ENCODE peak calls at places on chromosomes 7 and 10, in eight cellular contexts. L is astrocyte of the spinal cord, C is PC-3, G is kidney epithelial cell, W is A549, U is right lobe of liver, Y is coronary artery, F is IMR-90. D is an unnamed sample.

GRCh38 chr7:135232720-135233119 is 918 bp upstream of the STRA8 start:
- DNase-seq in F (no peak), L (no peak), G (no peak), W (no peak), U (no peak), Y (no peak), C (no peak), D (no peak)

GRCh38 chr10:70967591-70968588 is 79.5 kb upstream of the PCBD1 start:
- DNase-seq in W (no peak), L (peak), G (no peak), U (no peak), C (peak), Y (no peak), F (peak), D (no peak)

GRCh38 chr10:132547421-132547861 is 9.9 kb downstream of the INPP5A start:
- DNase-seq in Y (no peak), L (no peak), C (no peak), G (no peak), F (no peak), W (no peak), U (no peak), D (no peak)

GRCh38 chr7:121530251-121531174 is 134.4 kb upstream of the FAM3C start:
- DNase-seq in G (peak), C (peak), U (no peak), W (peak), L (peak), F (peak), Y (no peak), D (peak)

GRCh38 chr10:44697096-44697495 is 214.0 kb upstream of the TMEM72 start:
- DNase-seq in L (peak), F (no peak), W (no peak), C (no peak), U (no peak), G (no peak), Y (no peak), D (no peak)

GRCh38 chr10:73907841-73908517 is 3.0 kb upstream of the PLAU start:
- DNase-seq in G (no peak), U (no peak), Y (no peak), L (peak), C (peak), F (peak), W (no peak), D (no peak)

GRCh38 chr7:47941136-47941844 is 7.0 kb downstream of the PKD1L1 start:
- DNase-seq in U (no peak), L (peak), Y (no peak), C (peak), F (peak), W (no peak), G (no peak), D (peak)

GRCh38 chr7:102993532-102994029 is 80.8 kb downstream of the LRRC17 start:
- DNase-seq in G (no peak), L (peak), C (no peak), W (no peak), Y (no peak), U (no peak), F (peak), D (peak)

GRCh38 chr7:120398284-120399000 is 125.5 kb downstream of the KCND2 start:
- DNase-seq in U (no peak), W (no peak), Y (no peak), C (no peak), L (no peak), F (no peak), G (no peak), D (no peak)

GRCh38 chr7:27083646-27084045 is 12.2 kb downstream of the HOXA1 start:
- DNase-seq in Y (no peak), F (no peak), C (no peak), G (no peak), U (no peak), W (no peak), L (no peak), D (no peak)

GRCh38 chr7:27091125-27091524 is 4.7 kb downstream of the HOXA1 start:
- DNase-seq in Y (no peak), W (no peak), U (no peak), F (no peak), L (no peak), C (no peak), G (no peak), D (no peak)

GRCh38 chr7:27092753-27093097 is 3.1 kb downstream of the HOXA1 start:
- DNase-seq in F (no peak), L (no peak), Y (no peak), C (no peak), G (no peak), W (no peak), U (no peak), D (no peak)

GRCh38 chr7:27091936-27092752 is 3.7 kb downstream of the HOXA1 start:
- DNase-seq in Y (no peak), C (no peak), U (no peak), G (no peak), L (no peak), F (no peak), W (no peak), D (no peak)

GRCh38 chr7:27088002-27088931 is 7.5 kb downstream of the HOXA1 start:
- DNase-seq in C (no peak), Y (no peak), G (no peak), W (no peak), F (no peak), U (no peak), L (no peak), D (no peak)
- H3K4me3 ChIP-seq in C (no peak), Y (peak), G (peak), W (no peak), F (no peak), U (no peak), L (no peak), D (no peak)

DNA sequence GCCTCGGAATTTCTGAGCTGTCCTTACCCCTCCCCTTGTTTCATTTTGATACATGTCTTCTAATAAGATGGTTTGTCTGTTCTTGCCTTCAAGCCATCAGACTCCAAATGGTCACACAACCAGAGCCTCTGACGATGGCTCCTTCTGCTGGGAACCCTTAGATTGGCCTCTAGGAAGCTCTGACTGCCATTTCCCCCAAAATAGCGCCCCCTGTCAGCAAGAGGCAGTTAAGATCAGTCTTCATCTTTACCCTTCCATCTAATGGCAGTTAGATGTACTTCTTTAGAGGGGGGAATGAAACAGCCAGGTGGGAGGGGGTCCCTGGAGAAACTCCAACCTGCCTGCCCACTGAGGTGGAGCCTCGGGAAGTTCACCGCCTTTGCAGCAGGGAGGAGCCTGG is 85.8 kb upstream of the GPR22 start:
- DNase-seq in U (no peak), Y (no peak), C (no peak), W (no peak), L (no peak), F (no peak), G (no peak), D (no peak)
- TF ChIP-seq CTCF in U (no peak), Y (no peak), C (peak), W (peak), L (peak), F (no peak), G (no peak), D (no peak)

DNA sequence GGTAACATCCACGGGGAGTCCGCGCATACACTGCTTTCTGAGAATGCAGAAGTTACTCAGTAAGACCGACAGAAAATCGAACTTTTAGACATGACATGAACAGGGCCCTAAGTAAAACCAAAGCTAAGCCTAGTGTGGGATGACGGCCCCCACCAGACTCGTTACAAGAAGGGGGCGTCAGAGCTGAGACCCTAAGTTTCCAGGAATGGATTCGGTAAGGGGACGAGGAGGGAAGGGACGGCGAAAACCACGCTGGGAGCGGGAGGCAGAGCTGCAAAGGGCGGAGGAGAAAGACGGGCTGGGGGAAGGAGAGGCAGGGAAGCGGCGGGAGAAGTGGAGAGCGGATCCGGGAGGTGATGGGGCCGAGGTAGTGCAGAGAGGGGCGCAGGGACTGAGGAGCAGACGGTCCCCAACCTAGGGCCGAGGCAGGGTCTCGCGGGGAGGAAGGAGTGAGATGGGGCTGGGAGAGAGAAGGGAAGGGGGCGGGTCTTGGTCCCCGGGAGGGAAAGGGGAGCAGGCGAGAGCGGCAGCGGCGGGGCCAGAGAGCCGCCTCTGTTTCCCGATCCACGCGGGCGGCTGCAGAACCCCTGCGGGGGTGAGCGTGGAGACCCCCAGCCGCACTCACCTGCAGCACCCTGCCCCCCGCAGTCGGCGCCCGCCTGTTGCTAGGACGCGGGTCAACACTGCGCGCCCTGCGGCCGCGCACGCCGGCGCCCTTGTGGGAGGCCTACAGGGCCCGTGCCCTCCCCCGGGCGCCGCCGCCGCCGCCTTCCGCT is 513 bp downstream of the ODAD2 start:
- DNase-seq in C (peak), F (peak), L (peak), W (no peak), Y (no peak), U (peak), G (no peak), D (no peak)
- H3K4me3 ChIP-seq in C (peak), F (peak), L (peak), W (peak), Y (peak), U (peak), G (peak), D (peak)

GRCh38 chr7:106112972-106113421 is 885 bp upstream of the SYPL1 start:
- DNase-seq in L (no peak), U (no peak), Y (no peak), F (no peak), G (no peak), C (no peak), W (no peak), D (no peak)

GRCh38 chr7:106110885-106111670 is 1.0 kb downstream of the SYPL1 start:
- DNase-seq in L (peak), W (no peak), F (no peak), Y (no peak), U (no peak), G (no peak), C (peak), D (no peak)

GRCh38 chr7:106111671-106112117 is 418 bp downstream of the SYPL1 start:
- DNase-seq in U (peak), C (peak), Y (peak), W (peak), G (no peak), F (no peak), L (peak), D (no peak)

GRCh38 chr7:106110238-106110560 is 1.9 kb downstream of the SYPL1 start:
- DNase-seq in U (no peak), L (peak), C (peak), G (no peak), F (no peak), Y (no peak), W (no peak), D (no peak)

DNA sequence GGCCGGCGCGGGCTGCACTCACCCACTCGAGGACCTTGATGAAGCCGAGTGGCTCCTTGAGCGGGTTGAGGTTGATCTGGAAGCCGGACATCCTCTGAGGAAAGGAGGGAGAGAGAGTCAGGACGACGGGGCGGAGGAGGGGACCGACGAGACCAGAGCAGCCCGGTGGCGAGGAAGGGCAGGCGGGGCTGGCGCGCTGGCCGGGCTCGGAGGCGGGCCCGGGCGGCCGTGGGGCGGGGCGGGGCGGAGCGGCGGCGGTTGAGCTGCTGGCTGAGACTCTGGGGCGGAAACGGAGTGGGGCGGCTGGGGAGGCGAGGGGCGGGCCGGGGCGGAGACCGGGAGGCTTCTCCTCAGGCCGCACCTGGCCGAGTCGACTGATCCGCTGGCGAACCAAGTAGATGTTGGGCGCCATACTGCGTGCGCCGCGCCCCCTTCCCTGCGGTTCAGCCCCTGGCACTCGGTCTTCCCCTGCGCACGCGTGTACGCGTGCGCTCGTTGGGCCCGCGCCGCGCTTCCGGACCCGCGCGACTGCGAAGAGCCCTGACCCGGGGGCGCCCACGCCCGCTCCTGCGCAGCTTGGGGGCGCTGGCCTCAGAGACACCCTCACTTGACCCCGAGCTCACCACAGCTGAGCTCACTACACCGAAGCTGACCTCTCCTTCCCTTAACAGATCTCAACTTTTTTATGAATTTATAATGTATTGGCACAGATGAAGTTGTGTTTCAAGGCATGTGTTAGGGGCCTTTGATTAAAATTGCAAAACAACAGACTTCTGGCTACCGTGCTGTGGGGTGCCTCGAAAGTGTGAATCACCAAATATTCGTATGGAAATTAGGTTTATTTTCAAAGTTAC is at the start of gene SYPL1:
- DNase-seq in C (peak), U (peak), W (peak), F (peak), L (peak), G (peak), Y (peak), D (peak)
- TF ChIP-seq CTCF in C (peak), U (no peak), W (no peak), F (no peak), L (no peak), G (no peak), Y (no peak), D (no peak)

GRCh38 chr10:93422121-93422520 is 60.0 kb downstream of the MYOF start:
- DNase-seq in W (no peak), Y (no peak), G (no peak), L (peak), F (peak), C (no peak), U (no peak), D (no peak)
- H3K4me3 ChIP-seq in W (no peak), Y (no peak), G (no peak), L (no peak), F (no peak), C (no peak), U (no peak), D (no peak)

GRCh38 chr7:93150200-93150835 is 2.1 kb upstream of the SAMD9L start:
- DNase-seq in W (no peak), L (peak), C (peak), G (no peak), U (no peak), F (peak), Y (no peak), D (peak)
- TF ChIP-seq CTCF in W (no peak), L (no peak), C (no peak), G (no peak), U (no peak), F (no peak), Y (no peak), D (peak)

DNA sequence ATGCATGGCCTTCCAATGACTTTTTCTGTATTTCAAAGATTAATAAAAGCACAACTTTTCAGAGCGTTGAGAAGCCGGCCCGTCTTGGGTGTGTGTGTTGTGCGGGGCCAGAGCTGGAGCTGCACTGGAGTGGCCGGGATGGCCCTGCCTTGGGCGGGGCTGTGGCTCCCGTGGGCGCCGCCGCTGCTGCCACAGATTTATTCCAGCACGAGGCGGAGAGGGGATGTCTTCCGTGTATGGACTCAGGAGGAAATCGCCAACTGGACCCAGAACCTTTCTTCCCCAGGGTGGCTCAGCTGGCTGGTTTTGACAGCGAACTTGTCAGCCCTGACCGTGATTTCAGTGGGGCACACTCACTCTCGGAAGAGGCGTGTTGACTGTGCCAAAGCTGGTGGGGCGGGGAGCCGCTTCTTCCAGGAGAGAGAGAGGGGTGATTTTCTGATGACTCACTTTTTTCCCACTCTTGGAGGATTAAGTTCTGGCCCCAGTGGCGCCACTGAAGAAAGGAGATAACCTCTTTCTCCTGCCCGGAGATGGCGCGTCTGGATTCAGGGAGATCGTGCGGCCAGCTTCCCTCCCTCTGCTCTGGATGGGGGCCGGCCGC is 72.4 kb downstream of the DNAJB6 start:
- DNase-seq in F (no peak), L (no peak), U (no peak), C (no peak), Y (no peak), G (no peak), W (no peak), D (no peak)
- H3K4me3 ChIP-seq in F (no peak), L (no peak), U (no peak), C (no peak), Y (no peak), G (no peak), W (no peak), D (no peak)

DNA sequence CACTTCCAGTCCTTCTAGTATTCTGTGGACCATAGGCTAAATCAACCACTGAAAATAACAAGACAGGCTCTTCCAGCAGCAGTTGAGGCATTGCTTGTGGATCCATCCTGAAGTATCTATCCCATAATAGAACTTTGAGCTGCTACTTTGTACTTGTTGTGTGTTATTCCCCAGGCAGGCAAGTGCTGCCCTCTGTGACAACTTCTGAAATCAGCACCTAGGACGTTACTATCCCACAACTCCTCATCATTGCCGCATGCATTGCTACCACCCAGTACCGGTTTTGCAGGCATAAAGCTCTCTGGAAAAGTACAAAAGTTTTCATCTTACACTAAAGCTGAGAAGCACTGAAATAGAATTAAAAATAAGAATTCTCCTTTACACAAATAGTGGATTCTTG is 145.3 kb downstream of the HTR7 start:
- DNase-seq in G (no peak), C (no peak), Y (no peak), F (no peak), U (no peak), L (no peak), W (no peak), D (no peak)
- TF ChIP-seq CTCF in G (no peak), C (peak), Y (no peak), F (no peak), U (no peak), L (no peak), W (no peak), D (no peak)